ENCODE peak calls at places on chromosome 1, in ten cellular contexts. One of them, this sample, is unnamed.
A peak's percentile ranks its signal among the peaks of the same experiment; 100 is the strongest.

GRCh38 chr1:198677027-198677426 is 38.2 kb downstream of the PTPRC start:
- DNase-seq in stimulated activated naive CD8-positive, alpha-beta T cell treated with anti-CD3 and anti-CD28 coated beads, Interleukin-15, amount 100 ng/mL, for 72 hours: no peak
- DNase-seq in uterus: no peak
- DNase-seq in stimulated activated CD4-positive, alpha-beta T cell treated with anti-CD3 and anti-CD28 coated beads, Interleukin-4, amount 100 ng/mL, for 1 hour: no peak
- DNase-seq in heart left ventricle: no peak
- DNase-seq in stimulated activated CD8-positive, alpha-beta memory T cell treated with anti-CD3 and anti-CD28 coated beads, Interleukin-15, amount 100 ng/mL, for 24 hours: no peak
- DNase-seq in DMS153: no peak
- DNase-seq in omental fat pad: no peak
- DNase-seq in posterior vena cava: no peak
- DNase-seq in HFF-Myc: no peak
- DNase-seq in this sample: no peak

GRCh38 chr1:234498448-234499118 is 19.6 kb upstream of the TARBP1 start:
- DNase-seq in stimulated activated naive CD8-positive, alpha-beta T cell treated with anti-CD3 and anti-CD28 coated beads, Interleukin-15, amount 100 ng/mL, for 72 hours: no peak
- DNase-seq in uterus: no peak
- DNase-seq in stimulated activated CD4-positive, alpha-beta T cell treated with anti-CD3 and anti-CD28 coated beads, Interleukin-4, amount 100 ng/mL, for 1 hour: no peak
- DNase-seq in heart left ventricle: no peak
- DNase-seq in stimulated activated CD8-positive, alpha-beta memory T cell treated with anti-CD3 and anti-CD28 coated beads, Interleukin-15, amount 100 ng/mL, for 24 hours: no peak
- DNase-seq in DMS153: no peak
- DNase-seq in omental fat pad: no peak
- DNase-seq in posterior vena cava: no peak
- DNase-seq in HFF-Myc: no peak
- DNase-seq in this sample: no peak

GRCh38 chr1:31665264-31665878 is 20.7 kb upstream of the PEF1 start:
- DNase-seq in stimulated activated naive CD8-positive, alpha-beta T cell treated with anti-CD3 and anti-CD28 coated beads, Interleukin-15, amount 100 ng/mL, for 72 hours: no peak
- DNase-seq in uterus: no peak
- DNase-seq in stimulated activated CD4-positive, alpha-beta T cell treated with anti-CD3 and anti-CD28 coated beads, Interleukin-4, amount 100 ng/mL, for 1 hour: no peak
- DNase-seq in heart left ventricle: no peak
- DNase-seq in stimulated activated CD8-positive, alpha-beta memory T cell treated with anti-CD3 and anti-CD28 coated beads, Interleukin-15, amount 100 ng/mL, for 24 hours: no peak
- DNase-seq in DMS153: no peak
- DNase-seq in omental fat pad: no peak
- DNase-seq in posterior vena cava: peak; percentile 79
- DNase-seq in HFF-Myc: no peak
- DNase-seq in this sample: no peak

GRCh38 chr1:188499690-188500089 is 1670.9 kb downstream of the PLA2G4A start:
- DNase-seq in stimulated activated naive CD8-positive, alpha-beta T cell treated with anti-CD3 and anti-CD28 coated beads, Interleukin-15, amount 100 ng/mL, for 72 hours: no peak
- DNase-seq in uterus: no peak
- DNase-seq in stimulated activated CD4-positive, alpha-beta T cell treated with anti-CD3 and anti-CD28 coated beads, Interleukin-4, amount 100 ng/mL, for 1 hour: no peak
- DNase-seq in heart left ventricle: no peak
- DNase-seq in stimulated activated CD8-positive, alpha-beta memory T cell treated with anti-CD3 and anti-CD28 coated beads, Interleukin-15, amount 100 ng/mL, for 24 hours: no peak
- DNase-seq in DMS153: no peak
- DNase-seq in omental fat pad: no peak
- DNase-seq in posterior vena cava: no peak
- DNase-seq in HFF-Myc: no peak
- DNase-seq in this sample: no peak

GRCh38 chr1:175480343-175480827 is 263.0 kb downstream of the TNR start:
- DNase-seq in stimulated activated naive CD8-positive, alpha-beta T cell treated with anti-CD3 and anti-CD28 coated beads, Interleukin-15, amount 100 ng/mL, for 72 hours: no peak
- DNase-seq in uterus: no peak
- DNase-seq in stimulated activated CD4-positive, alpha-beta T cell treated with anti-CD3 and anti-CD28 coated beads, Interleukin-4, amount 100 ng/mL, for 1 hour: no peak
- DNase-seq in heart left ventricle: no peak
- DNase-seq in stimulated activated CD8-positive, alpha-beta memory T cell treated with anti-CD3 and anti-CD28 coated beads, Interleukin-15, amount 100 ng/mL, for 24 hours: no peak
- DNase-seq in DMS153: no peak
- DNase-seq in omental fat pad: no peak
- DNase-seq in posterior vena cava: no peak
- DNase-seq in HFF-Myc: no peak
- DNase-seq in this sample: no peak

GRCh38 chr1:19222979-19223824 is 13.1 kb upstream of the UBR4 start:
- DNase-seq in stimulated activated naive CD8-positive, alpha-beta T cell treated with anti-CD3 and anti-CD28 coated beads, Interleukin-15, amount 100 ng/mL, for 72 hours: no peak
- DNase-seq in uterus: no peak
- DNase-seq in stimulated activated CD4-positive, alpha-beta T cell treated with anti-CD3 and anti-CD28 coated beads, Interleukin-4, amount 100 ng/mL, for 1 hour: no peak
- DNase-seq in heart left ventricle: no peak
- DNase-seq in stimulated activated CD8-positive, alpha-beta memory T cell treated with anti-CD3 and anti-CD28 coated beads, Interleukin-15, amount 100 ng/mL, for 24 hours: no peak
- DNase-seq in DMS153: no peak
- DNase-seq in omental fat pad: no peak
- DNase-seq in posterior vena cava: no peak
- DNase-seq in HFF-Myc: no peak
- DNase-seq in this sample: no peak

GRCh38 chr1:47931395-47931794 is 65.8 kb downstream of the TRABD2B start:
- DNase-seq in stimulated activated naive CD8-positive, alpha-beta T cell treated with anti-CD3 and anti-CD28 coated beads, Interleukin-15, amount 100 ng/mL, for 72 hours: no peak
- DNase-seq in uterus: no peak
- DNase-seq in stimulated activated CD4-positive, alpha-beta T cell treated with anti-CD3 and anti-CD28 coated beads, Interleukin-4, amount 100 ng/mL, for 1 hour: no peak
- DNase-seq in heart left ventricle: no peak
- DNase-seq in stimulated activated CD8-positive, alpha-beta memory T cell treated with anti-CD3 and anti-CD28 coated beads, Interleukin-15, amount 100 ng/mL, for 24 hours: no peak
- DNase-seq in DMS153: peak; percentile 90
- DNase-seq in omental fat pad: no peak
- DNase-seq in posterior vena cava: peak; percentile 24
- DNase-seq in HFF-Myc: no peak
- DNase-seq in this sample: no peak

GRCh38 chr1:44225761-44226160 is 12.5 kb downstream of the DMAP1 start:
- DNase-seq in stimulated activated naive CD8-positive, alpha-beta T cell treated with anti-CD3 and anti-CD28 coated beads, Interleukin-15, amount 100 ng/mL, for 72 hours: no peak
- DNase-seq in uterus: no peak
- DNase-seq in stimulated activated CD4-positive, alpha-beta T cell treated with anti-CD3 and anti-CD28 coated beads, Interleukin-4, amount 100 ng/mL, for 1 hour: no peak
- DNase-seq in heart left ventricle: no peak
- DNase-seq in stimulated activated CD8-positive, alpha-beta memory T cell treated with anti-CD3 and anti-CD28 coated beads, Interleukin-15, amount 100 ng/mL, for 24 hours: no peak
- DNase-seq in DMS153: no peak
- DNase-seq in omental fat pad: no peak
- DNase-seq in posterior vena cava: peak; percentile 24
- DNase-seq in HFF-Myc: no peak
- DNase-seq in this sample: no peak

GRCh38 chr1:191343816-191344215 is 814.4 kb upstream of the RGS18 start:
- DNase-seq in stimulated activated naive CD8-positive, alpha-beta T cell treated with anti-CD3 and anti-CD28 coated beads, Interleukin-15, amount 100 ng/mL, for 72 hours: no peak
- DNase-seq in uterus: no peak
- DNase-seq in stimulated activated CD4-positive, alpha-beta T cell treated with anti-CD3 and anti-CD28 coated beads, Interleukin-4, amount 100 ng/mL, for 1 hour: no peak
- DNase-seq in heart left ventricle: no peak
- DNase-seq in stimulated activated CD8-positive, alpha-beta memory T cell treated with anti-CD3 and anti-CD28 coated beads, Interleukin-15, amount 100 ng/mL, for 24 hours: no peak
- DNase-seq in DMS153: no peak
- DNase-seq in omental fat pad: no peak
- DNase-seq in posterior vena cava: no peak
- DNase-seq in HFF-Myc: no peak
- DNase-seq in this sample: no peak

GRCh38 chr1:200279810-200280411 is 129.9 kb downstream of the ZNF281 start:
- DNase-seq in stimulated activated naive CD8-positive, alpha-beta T cell treated with anti-CD3 and anti-CD28 coated beads, Interleukin-15, amount 100 ng/mL, for 72 hours: no peak
- DNase-seq in uterus: no peak
- DNase-seq in stimulated activated CD4-positive, alpha-beta T cell treated with anti-CD3 and anti-CD28 coated beads, Interleukin-4, amount 100 ng/mL, for 1 hour: no peak
- DNase-seq in heart left ventricle: no peak
- DNase-seq in stimulated activated CD8-positive, alpha-beta memory T cell treated with anti-CD3 and anti-CD28 coated beads, Interleukin-15, amount 100 ng/mL, for 24 hours: no peak
- DNase-seq in DMS153: peak; percentile 42
- DNase-seq in omental fat pad: no peak
- DNase-seq in posterior vena cava: no peak
- DNase-seq in HFF-Myc: peak; percentile 27
- DNase-seq in this sample: no peak

GRCh38 chr1:85801520-85801919 is 93.3 kb upstream of the ZNHIT6 start:
- DNase-seq in stimulated activated naive CD8-positive, alpha-beta T cell treated with anti-CD3 and anti-CD28 coated beads, Interleukin-15, amount 100 ng/mL, for 72 hours: no peak
- DNase-seq in uterus: no peak
- DNase-seq in stimulated activated CD4-positive, alpha-beta T cell treated with anti-CD3 and anti-CD28 coated beads, Interleukin-4, amount 100 ng/mL, for 1 hour: no peak
- DNase-seq in heart left ventricle: no peak
- DNase-seq in stimulated activated CD8-positive, alpha-beta memory T cell treated with anti-CD3 and anti-CD28 coated beads, Interleukin-15, amount 100 ng/mL, for 24 hours: no peak
- DNase-seq in DMS153: no peak
- DNase-seq in omental fat pad: no peak
- DNase-seq in posterior vena cava: no peak
- DNase-seq in HFF-Myc: no peak
- DNase-seq in this sample: no peak

GRCh38 chr1:174040387-174040786 is 18.2 kb upstream of the RC3H1 start:
- DNase-seq in stimulated activated naive CD8-positive, alpha-beta T cell treated with anti-CD3 and anti-CD28 coated beads, Interleukin-15, amount 100 ng/mL, for 72 hours: no peak
- DNase-seq in uterus: no peak
- DNase-seq in stimulated activated CD4-positive, alpha-beta T cell treated with anti-CD3 and anti-CD28 coated beads, Interleukin-4, amount 100 ng/mL, for 1 hour: no peak
- DNase-seq in heart left ventricle: no peak
- DNase-seq in stimulated activated CD8-positive, alpha-beta memory T cell treated with anti-CD3 and anti-CD28 coated beads, Interleukin-15, amount 100 ng/mL, for 24 hours: no peak
- DNase-seq in DMS153: peak; percentile 96
- DNase-seq in omental fat pad: no peak
- DNase-seq in posterior vena cava: no peak
- DNase-seq in HFF-Myc: peak; percentile 55
- DNase-seq in this sample: no peak

GRCh38 chr1:166721145-166721544 is 118.1 kb upstream of the POGK start:
- DNase-seq in stimulated activated naive CD8-positive, alpha-beta T cell treated with anti-CD3 and anti-CD28 coated beads, Interleukin-15, amount 100 ng/mL, for 72 hours: no peak
- DNase-seq in uterus: no peak
- DNase-seq in stimulated activated CD4-positive, alpha-beta T cell treated with anti-CD3 and anti-CD28 coated beads, Interleukin-4, amount 100 ng/mL, for 1 hour: no peak
- DNase-seq in heart left ventricle: no peak
- DNase-seq in stimulated activated CD8-positive, alpha-beta memory T cell treated with anti-CD3 and anti-CD28 coated beads, Interleukin-15, amount 100 ng/mL, for 24 hours: no peak
- DNase-seq in DMS153: no peak
- DNase-seq in omental fat pad: no peak
- DNase-seq in posterior vena cava: no peak
- DNase-seq in HFF-Myc: no peak
- DNase-seq in this sample: no peak

GRCh38 chr1:150560576-150560975 is 11.4 kb downstream of the ADAMTSL4 start:
- DNase-seq in stimulated activated naive CD8-positive, alpha-beta T cell treated with anti-CD3 and anti-CD28 coated beads, Interleukin-15, amount 100 ng/mL, for 72 hours: no peak
- DNase-seq in uterus: no peak
- DNase-seq in stimulated activated CD4-positive, alpha-beta T cell treated with anti-CD3 and anti-CD28 coated beads, Interleukin-4, amount 100 ng/mL, for 1 hour: no peak
- DNase-seq in heart left ventricle: no peak
- DNase-seq in stimulated activated CD8-positive, alpha-beta memory T cell treated with anti-CD3 and anti-CD28 coated beads, Interleukin-15, amount 100 ng/mL, for 24 hours: no peak
- DNase-seq in DMS153: no peak
- DNase-seq in omental fat pad: no peak
- DNase-seq in posterior vena cava: no peak
- DNase-seq in HFF-Myc: no peak
- DNase-seq in this sample: no peak

GRCh38 chr1:116329524-116330341 is 43.3 kb upstream of the ATP1A1 start:
- DNase-seq in stimulated activated naive CD8-positive, alpha-beta T cell treated with anti-CD3 and anti-CD28 coated beads, Interleukin-15, amount 100 ng/mL, for 72 hours: no peak
- DNase-seq in uterus: no peak
- DNase-seq in stimulated activated CD4-positive, alpha-beta T cell treated with anti-CD3 and anti-CD28 coated beads, Interleukin-4, amount 100 ng/mL, for 1 hour: no peak
- DNase-seq in heart left ventricle: no peak
- DNase-seq in stimulated activated CD8-positive, alpha-beta memory T cell treated with anti-CD3 and anti-CD28 coated beads, Interleukin-15, amount 100 ng/mL, for 24 hours: no peak
- DNase-seq in DMS153: no peak
- DNase-seq in omental fat pad: no peak
- DNase-seq in posterior vena cava: no peak
- DNase-seq in HFF-Myc: no peak
- DNase-seq in this sample: peak; percentile 70

GRCh38 chr1:24870551-24871195 is 59.4 kb downstream of the RUNX3 start:
- DNase-seq in stimulated activated naive CD8-positive, alpha-beta T cell treated with anti-CD3 and anti-CD28 coated beads, Interleukin-15, amount 100 ng/mL, for 72 hours: peak; percentile 45
- DNase-seq in uterus: no peak
- DNase-seq in stimulated activated CD4-positive, alpha-beta T cell treated with anti-CD3 and anti-CD28 coated beads, Interleukin-4, amount 100 ng/mL, for 1 hour: peak; percentile 8
- DNase-seq in heart left ventricle: no peak
- DNase-seq in stimulated activated CD8-positive, alpha-beta memory T cell treated with anti-CD3 and anti-CD28 coated beads, Interleukin-15, amount 100 ng/mL, for 24 hours: no peak
- DNase-seq in DMS153: no peak
- DNase-seq in omental fat pad: no peak
- DNase-seq in posterior vena cava: peak; percentile 83
- DNase-seq in HFF-Myc: no peak
- DNase-seq in this sample: no peak

GRCh38 chr1:27301582-27302199 is 20.3 kb upstream of the TMEM222 start:
- DNase-seq in stimulated activated naive CD8-positive, alpha-beta T cell treated with anti-CD3 and anti-CD28 coated beads, Interleukin-15, amount 100 ng/mL, for 72 hours: no peak
- DNase-seq in uterus: no peak
- DNase-seq in stimulated activated CD4-positive, alpha-beta T cell treated with anti-CD3 and anti-CD28 coated beads, Interleukin-4, amount 100 ng/mL, for 1 hour: no peak
- DNase-seq in heart left ventricle: no peak
- DNase-seq in stimulated activated CD8-positive, alpha-beta memory T cell treated with anti-CD3 and anti-CD28 coated beads, Interleukin-15, amount 100 ng/mL, for 24 hours: no peak
- DNase-seq in DMS153: no peak
- DNase-seq in omental fat pad: no peak
- DNase-seq in posterior vena cava: peak; percentile 36
- DNase-seq in HFF-Myc: no peak
- DNase-seq in this sample: no peak

GRCh38 chr1:116666090-116666489 is 1.4 kb downstream of the IGSF3 start:
- DNase-seq in stimulated activated naive CD8-positive, alpha-beta T cell treated with anti-CD3 and anti-CD28 coated beads, Interleukin-15, amount 100 ng/mL, for 72 hours: no peak
- DNase-seq in uterus: no peak
- DNase-seq in stimulated activated CD4-positive, alpha-beta T cell treated with anti-CD3 and anti-CD28 coated beads, Interleukin-4, amount 100 ng/mL, for 1 hour: no peak
- DNase-seq in heart left ventricle: no peak
- DNase-seq in stimulated activated CD8-positive, alpha-beta memory T cell treated with anti-CD3 and anti-CD28 coated beads, Interleukin-15, amount 100 ng/mL, for 24 hours: no peak
- DNase-seq in DMS153: peak; percentile 11
- DNase-seq in omental fat pad: no peak
- DNase-seq in posterior vena cava: no peak
- DNase-seq in HFF-Myc: no peak
- DNase-seq in this sample: no peak

GRCh38 chr1:41462680-41463004 is 21.8 kb downstream of the EDN2 start:
- DNase-seq in stimulated activated naive CD8-positive, alpha-beta T cell treated with anti-CD3 and anti-CD28 coated beads, Interleukin-15, amount 100 ng/mL, for 72 hours: no peak
- DNase-seq in uterus: no peak
- DNase-seq in stimulated activated CD4-positive, alpha-beta T cell treated with anti-CD3 and anti-CD28 coated beads, Interleukin-4, amount 100 ng/mL, for 1 hour: no peak
- DNase-seq in heart left ventricle: no peak
- DNase-seq in stimulated activated CD8-positive, alpha-beta memory T cell treated with anti-CD3 and anti-CD28 coated beads, Interleukin-15, amount 100 ng/mL, for 24 hours: no peak
- DNase-seq in DMS153: no peak
- DNase-seq in omental fat pad: no peak
- DNase-seq in posterior vena cava: peak; percentile 26
- DNase-seq in HFF-Myc: no peak
- DNase-seq in this sample: no peak

GRCh38 chr1:119712342-119713038 is 756 bp downstream of the PHGDH start:
- DNase-seq in stimulated activated naive CD8-positive, alpha-beta T cell treated with anti-CD3 and anti-CD28 coated beads, Interleukin-15, amount 100 ng/mL, for 72 hours: peak; percentile 87
- DNase-seq in uterus: peak; percentile 86
- DNase-seq in stimulated activated CD4-positive, alpha-beta T cell treated with anti-CD3 and anti-CD28 coated beads, Interleukin-4, amount 100 ng/mL, for 1 hour: peak; percentile 49
- DNase-seq in heart left ventricle: peak; percentile 71
- DNase-seq in stimulated activated CD8-positive, alpha-beta memory T cell treated with anti-CD3 and anti-CD28 coated beads, Interleukin-15, amount 100 ng/mL, for 24 hours: peak; percentile 8
- DNase-seq in DMS153: peak; percentile 13
- DNase-seq in omental fat pad: no peak
- DNase-seq in posterior vena cava: peak; percentile 94
- DNase-seq in HFF-Myc: peak; percentile 49
- DNase-seq in this sample: peak; percentile 82

GRCh38 chr1:29444782-29445325 is 208.5 kb downstream of the PTPRU start:
- DNase-seq in stimulated activated naive CD8-positive, alpha-beta T cell treated with anti-CD3 and anti-CD28 coated beads, Interleukin-15, amount 100 ng/mL, for 72 hours: no peak
- DNase-seq in uterus: no peak
- DNase-seq in stimulated activated CD4-positive, alpha-beta T cell treated with anti-CD3 and anti-CD28 coated beads, Interleukin-4, amount 100 ng/mL, for 1 hour: no peak
- DNase-seq in heart left ventricle: no peak
- DNase-seq in stimulated activated CD8-positive, alpha-beta memory T cell treated with anti-CD3 and anti-CD28 coated beads, Interleukin-15, amount 100 ng/mL, for 24 hours: no peak
- DNase-seq in DMS153: no peak
- DNase-seq in omental fat pad: no peak
- DNase-seq in posterior vena cava: no peak
- DNase-seq in HFF-Myc: no peak
- DNase-seq in this sample: no peak

GRCh38 chr1:83693409-83694126 is 305.4 kb downstream of the TTLL7 start:
- DNase-seq in stimulated activated naive CD8-positive, alpha-beta T cell treated with anti-CD3 and anti-CD28 coated beads, Interleukin-15, amount 100 ng/mL, for 72 hours: no peak
- DNase-seq in uterus: no peak
- DNase-seq in stimulated activated CD4-positive, alpha-beta T cell treated with anti-CD3 and anti-CD28 coated beads, Interleukin-4, amount 100 ng/mL, for 1 hour: no peak
- DNase-seq in heart left ventricle: no peak
- DNase-seq in stimulated activated CD8-positive, alpha-beta memory T cell treated with anti-CD3 and anti-CD28 coated beads, Interleukin-15, amount 100 ng/mL, for 24 hours: no peak
- DNase-seq in DMS153: peak; percentile 44
- DNase-seq in omental fat pad: no peak
- DNase-seq in posterior vena cava: no peak
- DNase-seq in HFF-Myc: no peak
- DNase-seq in this sample: no peak

GRCh38 chr1:184299076-184299790 is 87.6 kb upstream of the C1orf21 start:
- DNase-seq in stimulated activated naive CD8-positive, alpha-beta T cell treated with anti-CD3 and anti-CD28 coated beads, Interleukin-15, amount 100 ng/mL, for 72 hours: no peak
- DNase-seq in uterus: no peak
- DNase-seq in stimulated activated CD4-positive, alpha-beta T cell treated with anti-CD3 and anti-CD28 coated beads, Interleukin-4, amount 100 ng/mL, for 1 hour: no peak
- DNase-seq in heart left ventricle: no peak
- DNase-seq in stimulated activated CD8-positive, alpha-beta memory T cell treated with anti-CD3 and anti-CD28 coated beads, Interleukin-15, amount 100 ng/mL, for 24 hours: no peak
- DNase-seq in DMS153: peak; percentile 59
- DNase-seq in omental fat pad: no peak
- DNase-seq in posterior vena cava: no peak
- DNase-seq in HFF-Myc: no peak
- DNase-seq in this sample: no peak

GRCh38 chr1:86339014-86339413 is 57.1 kb downstream of the ODF2L start:
- DNase-seq in stimulated activated naive CD8-positive, alpha-beta T cell treated with anti-CD3 and anti-CD28 coated beads, Interleukin-15, amount 100 ng/mL, for 72 hours: no peak
- DNase-seq in uterus: no peak
- DNase-seq in stimulated activated CD4-positive, alpha-beta T cell treated with anti-CD3 and anti-CD28 coated beads, Interleukin-4, amount 100 ng/mL, for 1 hour: no peak
- DNase-seq in heart left ventricle: no peak
- DNase-seq in stimulated activated CD8-positive, alpha-beta memory T cell treated with anti-CD3 and anti-CD28 coated beads, Interleukin-15, amount 100 ng/mL, for 24 hours: no peak
- DNase-seq in DMS153: no peak
- DNase-seq in omental fat pad: no peak
- DNase-seq in posterior vena cava: no peak
- DNase-seq in HFF-Myc: no peak
- DNase-seq in this sample: no peak

GRCh38 chr1:118928739-118929554 is 59.2 kb downstream of the TBX15 start:
- DNase-seq in stimulated activated naive CD8-positive, alpha-beta T cell treated with anti-CD3 and anti-CD28 coated beads, Interleukin-15, amount 100 ng/mL, for 72 hours: no peak
- DNase-seq in uterus: no peak
- DNase-seq in stimulated activated CD4-positive, alpha-beta T cell treated with anti-CD3 and anti-CD28 coated beads, Interleukin-4, amount 100 ng/mL, for 1 hour: no peak
- DNase-seq in heart left ventricle: no peak
- DNase-seq in stimulated activated CD8-positive, alpha-beta memory T cell treated with anti-CD3 and anti-CD28 coated beads, Interleukin-15, amount 100 ng/mL, for 24 hours: no peak
- DNase-seq in DMS153: no peak
- DNase-seq in omental fat pad: no peak
- DNase-seq in posterior vena cava: no peak
- DNase-seq in HFF-Myc: peak; percentile 25
- DNase-seq in this sample: no peak

GRCh38 chr1:116521186-116521585 is 49.6 kb downstream of the CD58 start:
- DNase-seq in stimulated activated naive CD8-positive, alpha-beta T cell treated with anti-CD3 and anti-CD28 coated beads, Interleukin-15, amount 100 ng/mL, for 72 hours: no peak
- DNase-seq in uterus: no peak
- DNase-seq in stimulated activated CD4-positive, alpha-beta T cell treated with anti-CD3 and anti-CD28 coated beads, Interleukin-4, amount 100 ng/mL, for 1 hour: no peak
- DNase-seq in heart left ventricle: no peak
- DNase-seq in stimulated activated CD8-positive, alpha-beta memory T cell treated with anti-CD3 and anti-CD28 coated beads, Interleukin-15, amount 100 ng/mL, for 24 hours: no peak
- DNase-seq in DMS153: no peak
- DNase-seq in omental fat pad: no peak
- DNase-seq in posterior vena cava: no peak
- DNase-seq in HFF-Myc: no peak
- DNase-seq in this sample: no peak

GRCh38 chr1:9361630-9362256 is 69.0 kb downstream of the SPSB1 start:
- DNase-seq in stimulated activated naive CD8-positive, alpha-beta T cell treated with anti-CD3 and anti-CD28 coated beads, Interleukin-15, amount 100 ng/mL, for 72 hours: no peak
- DNase-seq in uterus: no peak
- DNase-seq in stimulated activated CD4-positive, alpha-beta T cell treated with anti-CD3 and anti-CD28 coated beads, Interleukin-4, amount 100 ng/mL, for 1 hour: no peak
- DNase-seq in heart left ventricle: no peak
- DNase-seq in stimulated activated CD8-positive, alpha-beta memory T cell treated with anti-CD3 and anti-CD28 coated beads, Interleukin-15, amount 100 ng/mL, for 24 hours: no peak
- DNase-seq in DMS153: no peak
- DNase-seq in omental fat pad: no peak
- DNase-seq in posterior vena cava: no peak
- DNase-seq in HFF-Myc: peak; percentile 40
- DNase-seq in this sample: no peak

GRCh38 chr1:7389786-7390603 is 381.1 kb upstream of the VAMP3 start:
- DNase-seq in stimulated activated naive CD8-positive, alpha-beta T cell treated with anti-CD3 and anti-CD28 coated beads, Interleukin-15, amount 100 ng/mL, for 72 hours: no peak
- DNase-seq in uterus: no peak
- DNase-seq in stimulated activated CD4-positive, alpha-beta T cell treated with anti-CD3 and anti-CD28 coated beads, Interleukin-4, amount 100 ng/mL, for 1 hour: no peak
- DNase-seq in heart left ventricle: peak; percentile 42
- DNase-seq in stimulated activated CD8-positive, alpha-beta memory T cell treated with anti-CD3 and anti-CD28 coated beads, Interleukin-15, amount 100 ng/mL, for 24 hours: no peak
- DNase-seq in DMS153: no peak
- DNase-seq in omental fat pad: no peak
- DNase-seq in posterior vena cava: peak; percentile 79
- DNase-seq in HFF-Myc: no peak
- DNase-seq in this sample: no peak

This sample was measured in posterior cingulate gyrus.